ENCODE peak calls at places on chromosome 14, in five cellular contexts. K is HepG2, V is tibial artery, C is Panc1, I is neural progenitor cell. D is an unnamed sample.

GRCh38 chr14:83826838-83827237 is 1703.1 kb upstream of the FLRT2 start:
- DNase-seq in C (no peak), K (no peak), V (no peak), I (no peak), D (no peak)

GRCh38 chr14:85519661-85520305 is 10.2 kb upstream of the FLRT2 start:
- DNase-seq in K (peak), V (no peak), I (no peak), C (no peak), D (no peak)

GRCh38 chr14:75200451-75200850 is 24.0 kb upstream of the TMED10 start:
- DNase-seq in V (no peak), I (no peak), C (no peak), K (no peak), D (no peak)

GRCh38 chr14:50501642-50502041 is 30.7 kb downstream of the MAP4K5 start:
- DNase-seq in K (no peak), I (no peak), C (no peak), V (no peak), D (no peak)

GRCh38 chr14:91284146-91284790 is 39.8 kb upstream of the GPR68 start:
- DNase-seq in C (no peak), I (no peak), K (no peak), V (no peak), D (no peak)

GRCh38 chr14:52072266-52072780 is 3.5 kb upstream of the NID2 start:
- DNase-seq in K (no peak), C (no peak), I (peak), V (no peak), D (no peak)

GRCh38 chr14:100777366-100778077 is 48.4 kb upstream of the MEG3 start:
- DNase-seq in I (no peak), K (no peak), V (peak), C (no peak), D (no peak)

GRCh38 chr14:49796025-49796424 is 28.1 kb downstream of the KLHDC2 start:
- DNase-seq in V (no peak), K (no peak), C (no peak), I (no peak), D (no peak)

GRCh38 chr14:75125617-75126016 is 1.2 kb downstream of the NEK9 start:
- DNase-seq in V (no peak), K (no peak), C (no peak), I (no peak), D (no peak)

GRCh38 chr14:46782281-46782680 is 130.7 kb upstream of the RPL10L start:
- DNase-seq in I (no peak), C (no peak), K (no peak), V (no peak), D (no peak)

GRCh38 chr14:78566859-78567172 is 396.6 kb downstream of the NRXN3 start:
- DNase-seq in I (no peak), K (no peak), V (no peak), C (no peak), D (no peak)
- TF ChIP-seq CTCF in I (no peak), K (no peak), V (no peak), C (peak), D (no peak)

GRCh38 chr14:38420045-38420444 is 164.2 kb upstream of the CLEC14A start:
- DNase-seq in I (no peak), V (no peak), C (no peak), K (no peak), D (no peak)

GRCh38 chr14:38425324-38425976 is 169.6 kb upstream of the CLEC14A start:
- DNase-seq in C (no peak), K (no peak), V (no peak), I (no peak), D (no peak)

DNA sequence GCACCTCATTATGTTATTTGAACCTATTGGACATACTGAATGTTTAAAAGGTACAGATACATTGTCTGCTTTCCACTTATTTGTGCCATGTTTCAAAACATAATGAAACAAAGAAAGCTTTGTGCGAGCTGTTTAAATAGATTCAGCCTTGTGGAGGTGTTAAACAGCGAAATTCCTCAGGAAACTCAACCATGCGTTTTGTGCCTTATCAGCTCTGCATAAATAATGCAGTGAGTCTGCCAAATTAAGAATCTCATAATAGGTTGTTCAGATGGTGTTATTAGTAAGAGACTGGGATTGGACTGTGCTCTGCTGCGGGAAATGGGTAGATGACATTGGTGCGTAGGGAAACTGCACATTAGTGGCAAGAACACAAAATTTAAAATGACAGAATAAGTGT is 163.7 kb upstream of the CLEC14A start:
- DNase-seq in V (no peak), K (no peak), I (peak), C (no peak), D (no peak)
- H3K4me3 ChIP-seq in V (no peak), K (no peak), I (no peak), C (no peak), D (no peak)

DNA sequence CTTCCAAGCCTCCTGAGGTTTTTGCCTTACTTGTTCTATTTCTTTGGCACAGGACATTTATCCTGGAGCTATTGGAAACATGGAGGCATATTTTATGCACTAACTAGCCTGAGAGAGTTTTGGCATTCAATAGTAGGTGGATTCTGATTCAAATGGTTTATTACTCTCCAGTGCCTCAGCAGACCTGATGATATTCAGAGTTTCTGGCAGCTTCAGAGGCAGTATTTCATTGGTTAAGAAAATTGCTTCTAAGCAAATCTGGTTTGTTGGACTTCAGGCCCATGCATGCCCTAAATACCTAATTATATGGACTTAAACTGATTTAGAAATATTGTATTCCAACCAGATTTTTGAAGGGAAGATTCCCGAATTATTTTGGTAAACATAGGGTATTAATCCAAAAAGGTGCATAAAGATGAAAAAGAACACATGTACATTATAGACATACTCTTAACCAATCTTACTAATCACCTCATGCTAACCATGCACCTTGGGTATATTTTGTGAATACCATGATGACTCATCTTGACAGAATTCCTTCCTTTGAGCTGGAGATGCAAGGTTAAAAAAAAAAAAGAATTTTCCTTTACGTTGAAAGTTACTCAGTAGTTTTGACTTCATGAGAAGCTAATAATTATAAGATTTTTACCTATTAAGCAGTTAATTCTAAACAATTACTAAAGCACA is 44.3 kb upstream of the KTN1 start:
- DNase-seq in K (no peak), I (no peak), V (no peak), C (no peak), D (no peak)
- TF ChIP-seq CTCF in K (no peak), I (no peak), V (no peak), C (no peak), D (no peak)

DNA sequence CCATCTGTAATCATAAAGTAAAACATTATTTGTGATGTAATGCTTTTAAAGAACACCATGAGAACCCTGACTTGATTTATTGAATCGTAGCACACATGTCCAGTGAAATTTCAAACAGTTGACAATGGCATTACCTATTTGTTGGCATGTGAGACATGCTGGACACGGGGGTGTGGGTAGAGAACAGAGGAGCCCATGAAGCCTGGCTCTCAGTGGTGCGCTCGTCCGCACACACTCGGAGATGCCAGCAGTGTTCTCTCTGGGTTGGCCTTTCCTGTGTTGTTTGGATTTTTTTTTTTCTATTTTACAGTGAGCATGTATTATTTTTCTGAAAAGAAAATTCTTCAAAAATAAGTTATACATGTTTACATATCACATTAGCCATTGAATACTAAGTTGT is 78.2 kb downstream of the PPP2R5C start:
- DNase-seq in K (no peak), V (no peak), C (no peak), I (no peak), D (no peak)
- H3K4me3 ChIP-seq in K (no peak), V (no peak), C (no peak), I (no peak), D (no peak)